ENCODE peak calls at places on chromosome 5, in five cellular contexts. N is colonic mucosa; Q is AG04450; V is H1; A is CD4-positive, alpha-beta memory T cell. Y is an unnamed sample. For H3K9me3, the result is how much of the 10 kb centered on the place peaks cover.

GRCh38 chr5:111550282-111551020 is 38.1 kb upstream of the STARD4 start:
- DNase-seq in N (peak), Q (peak), V (peak), A (peak), Y (peak)

GRCh38 chr5:78537821-78538220 is 110.8 kb downstream of the LHFPL2 start:
- DNase-seq in N (no peak), Q (no peak), V (no peak), A (no peak), Y (no peak)

GRCh38 chr5:139287890-139288635 is 5.5 kb upstream of the MATR3 start:
- DNase-seq in N (no peak), Q (no peak), V (no peak), A (no peak), Y (no peak)

GRCh38 chr5:130939059-130939458 is 226.0 kb downstream of the HINT1 start:
- DNase-seq in N (no peak), Q (no peak), V (no peak), A (no peak), Y (no peak)

GRCh38 chr5:143054480-143054941 is 284.3 kb downstream of the ARHGAP26 start:
- DNase-seq in N (peak), Q (no peak), V (no peak), A (peak), Y (no peak)

GRCh38 chr5:189486-189885 is 1.8 kb upstream of the LRRC14B start:
- DNase-seq in N (no peak), Q (no peak), V (no peak), A (no peak), Y (no peak)

GRCh38 chr5:115068239-115069086 is 101.2 kb downstream of the TRIM36 start:
- DNase-seq in N (no peak), Q (no peak), V (no peak), A (peak), Y (peak)

GRCh38 chr5:168532471-168532870 is 3.4 kb downstream of the FBLL1 start:
- DNase-seq in N (no peak), Q (no peak), V (no peak), A (no peak), Y (no peak)

GRCh38 chr5:170809551-170809950 is 26.0 kb downstream of the GABRP start:
- DNase-seq in N (no peak), Q (peak), V (no peak), A (no peak), Y (no peak)

GRCh38 chr5:32504923-32505596 is 60.5 kb upstream of the ZFR start:
- DNase-seq in N (peak), Q (peak), V (no peak), A (peak), Y (no peak)

GRCh38 chr5:171617787-171618690 is 167.6 kb upstream of the SMIM23 start:
- DNase-seq in N (no peak), Q (no peak), V (no peak), A (no peak), Y (no peak)

GRCh38 chr5:156170351-156170961 is 156.5 kb upstream of the SGCD start:
- DNase-seq in N (no peak), Q (no peak), V (no peak), A (no peak), Y (no peak)

GRCh38 chr5:151225071-151225470 is 1.2 kb upstream of the CCDC69 start:
- DNase-seq in N (no peak), Q (no peak), V (no peak), A (no peak), Y (no peak)

GRCh38 chr5:111439473-111440075 is 72.8 kb downstream of the STARD4 start:
- DNase-seq in N (no peak), Q (no peak), V (no peak), A (no peak), Y (no peak)

GRCh38 chr5:27818888-27819287 is 780.5 kb upstream of the CDH9 start:
- DNase-seq in N (no peak), Q (no peak), V (no peak), A (no peak), Y (no peak)

GRCh38 chr5:36239370-36240293 is 2.1 kb downstream of the NADK2 start:
- DNase-seq in N (no peak), Q (no peak), V (no peak), A (no peak), Y (no peak)

GRCh38 chr5:54524082-54524481 is 6.5 kb downstream of the SNX18 start:
- DNase-seq in N (no peak), Q (no peak), V (no peak), A (no peak), Y (no peak)

GRCh38 chr5:17723876-17724275 is 89.6 kb downstream of the TAF11L14 start:
- DNase-seq in N (no peak), Q (no peak), V (no peak), A (no peak), Y (no peak)

DNA sequence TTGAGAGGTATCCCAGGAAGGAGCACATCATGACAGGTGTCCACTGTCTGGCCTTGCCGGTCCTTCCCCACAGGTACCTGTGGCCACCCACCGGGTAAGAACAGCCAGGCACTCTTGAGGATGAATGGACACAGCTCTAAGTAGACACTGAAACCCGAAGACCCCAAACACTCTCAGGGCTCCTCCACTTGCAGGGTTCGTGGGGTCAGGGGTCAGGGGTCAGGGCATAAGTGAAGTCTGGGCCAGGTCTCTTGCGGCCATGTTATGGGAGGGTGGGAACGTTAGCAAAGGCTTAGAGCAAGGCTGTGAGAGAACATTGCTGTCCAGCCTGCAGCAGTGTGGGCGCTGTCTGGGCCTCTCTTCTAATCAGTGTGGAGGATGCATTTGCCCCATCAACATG is 40.0 kb downstream of the MAPK9 start:
- DNase-seq in N (no peak), Q (no peak), V (no peak), A (no peak), Y (no peak)
- H3K9me3 ChIP-seq in N (under half), Q (half or more), V (half or more), A (under half), Y (under half)

GRCh38 chr5:154485092-154485491 is 7.1 kb upstream of the HAND1 start:
- DNase-seq in N (no peak), Q (no peak), V (no peak), A (no peak), Y (no peak)
- H3K4me3 ChIP-seq in N (no peak), Q (no peak), V (no peak), A (no peak), Y (no peak)

GRCh38 chr5:98341711-98342042 is 431.8 kb upstream of the RGMB start:
- DNase-seq in N (no peak), Q (no peak), V (no peak), A (no peak), Y (no peak)
- H3K9me3 ChIP-seq in N (under half), Q (under half), V (under half), A (under half), Y (under half)

GRCh38 chr5:93589348-93589662 is 6.3 kb downstream of the NR2F1 start:
- DNase-seq in N (no peak), Q (no peak), V (no peak), A (no peak), Y (no peak)
- H3K4me3 ChIP-seq in N (no peak), Q (peak), V (no peak), A (no peak), Y (no peak)

GRCh38 chr5:178417391-178417811 is 172.8 kb downstream of the COL23A1 start:
- DNase-seq in N (no peak), Q (no peak), V (no peak), A (no peak), Y (no peak)
- H3K9me3 ChIP-seq in N (under half), Q (under half), V (under half), A (under half), Y (under half)

GRCh38 chr5:10607666-10608442 is 44.0 kb downstream of the ANKRD33B start:
- DNase-seq in N (peak), Q (no peak), V (no peak), A (no peak), Y (no peak)
- H3K4me3 ChIP-seq in N (no peak), Q (no peak), V (no peak), A (no peak), Y (peak)